ENCODE peak calls at places on chromosomes 7 and 10, in four cellular contexts. E is lung, S is activated B cell treated with CpG ODN at 0.5 μM for 24 hours, X is upper lobe of right lung. C is an unnamed sample.

GRCh38 chr10:73359492-73359891 is 828 bp upstream of the CFAP70 start:
- DNase-seq in E (no peak), S (no peak), X (no peak), C (no peak)

GRCh38 chr7:112410087-112410486 is 40.2 kb upstream of the IFRD1 start:
- DNase-seq in E (no peak), S (no peak), X (no peak), C (no peak)

GRCh38 chr7:121328508-121329459 is at the start of gene WNT16:
- DNase-seq in E (no peak), S (peak), X (no peak), C (no peak)

GRCh38 chr7:74002474-74003017 is 25.4 kb upstream of the ELN start:
- DNase-seq in E (no peak), S (no peak), X (peak), C (peak)

GRCh38 chr10:3229815-3230214 is 57.2 kb upstream of the PITRM1 start:
- DNase-seq in E (no peak), S (no peak), X (no peak), C (no peak)

GRCh38 chr7:1882451-1882850 is 212.4 kb downstream of the ELFN1 start:
- DNase-seq in E (no peak), S (no peak), X (no peak), C (no peak)

GRCh38 chr7:140678081-140678815 is 5.5 kb downstream of the ADCK2 start:
- DNase-seq in E (no peak), S (no peak), X (peak), C (peak)

GRCh38 chr7:128005117-128005516 is 26.1 kb downstream of the LRRC4 start:
- DNase-seq in E (no peak), S (peak), X (no peak), C (no peak)

GRCh38 chr10:109618748-109619147 is 304.6 kb downstream of the XPNPEP1 start:
- DNase-seq in E (no peak), S (no peak), X (no peak), C (no peak)

GRCh38 chr10:6236349-6237188 is 33.8 kb downstream of the PFKFB3 start:
- DNase-seq in E (no peak), S (no peak), X (peak), C (no peak)

GRCh38 chr7:44796034-44796503 is 412 bp upstream of the PPIA start:
- DNase-seq in E (no peak), S (no peak), X (no peak), C (no peak)

GRCh38 chr10:14131261-14131960 is 199.3 kb downstream of the FRMD4A start:
- DNase-seq in E (no peak), S (no peak), X (no peak), C (no peak)

GRCh38 chr7:32224276-32224675 is 154.1 kb upstream of the PDE1C start:
- DNase-seq in E (no peak), S (no peak), X (no peak), C (no peak)
- TF ChIP-seq CTCF in E (no peak), S (no peak), X (no peak), C (no peak)

GRCh38 chr10:33098966-33099663 is 141.1 kb upstream of the ITGB1 start:
- DNase-seq in E (no peak), S (no peak), X (no peak), C (no peak)
- TF ChIP-seq CTCF in E (no peak), S (no peak), X (no peak), C (no peak)

DNA sequence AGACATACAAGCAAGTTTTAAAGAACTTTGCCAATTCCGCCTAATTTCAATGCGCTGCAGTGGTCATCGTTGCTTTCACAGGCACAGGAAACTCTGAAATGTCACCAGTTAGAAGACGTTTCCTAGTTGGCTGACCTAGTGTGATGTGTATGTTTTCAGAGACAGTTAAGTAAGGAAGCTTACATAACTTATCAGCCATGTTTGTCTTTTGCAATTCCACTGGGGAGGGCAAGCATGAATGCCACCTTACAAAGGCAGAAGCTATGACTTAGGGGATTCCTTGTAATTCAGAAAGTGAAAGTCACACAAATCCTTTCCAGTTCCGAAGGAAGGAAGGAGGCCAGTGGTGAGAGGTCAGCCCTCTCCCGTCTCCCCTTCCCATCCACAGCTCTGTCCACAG is 15.0 kb upstream of the NPS start:
- DNase-seq in E (no peak), S (no peak), X (no peak), C (peak)
- TF ChIP-seq CTCF in E (no peak), S (no peak), X (no peak), C (no peak)

GRCh38 chr7:108018668-108019067 is 15.7 kb upstream of the LAMB1 start:
- DNase-seq in E (no peak), S (no peak), X (no peak), C (no peak)

GRCh38 chr7:108015740-108016139 is 12.8 kb upstream of the LAMB1 start:
- DNase-seq in E (no peak), S (no peak), X (no peak), C (no peak)

GRCh38 chr7:108017776-108018151 is 14.8 kb upstream of the LAMB1 start:
- DNase-seq in E (no peak), S (no peak), X (no peak), C (no peak)

GRCh38 chr7:108014747-108015682 is 12.1 kb upstream of the LAMB1 start:
- DNase-seq in E (no peak), S (no peak), X (no peak), C (no peak)

DNA sequence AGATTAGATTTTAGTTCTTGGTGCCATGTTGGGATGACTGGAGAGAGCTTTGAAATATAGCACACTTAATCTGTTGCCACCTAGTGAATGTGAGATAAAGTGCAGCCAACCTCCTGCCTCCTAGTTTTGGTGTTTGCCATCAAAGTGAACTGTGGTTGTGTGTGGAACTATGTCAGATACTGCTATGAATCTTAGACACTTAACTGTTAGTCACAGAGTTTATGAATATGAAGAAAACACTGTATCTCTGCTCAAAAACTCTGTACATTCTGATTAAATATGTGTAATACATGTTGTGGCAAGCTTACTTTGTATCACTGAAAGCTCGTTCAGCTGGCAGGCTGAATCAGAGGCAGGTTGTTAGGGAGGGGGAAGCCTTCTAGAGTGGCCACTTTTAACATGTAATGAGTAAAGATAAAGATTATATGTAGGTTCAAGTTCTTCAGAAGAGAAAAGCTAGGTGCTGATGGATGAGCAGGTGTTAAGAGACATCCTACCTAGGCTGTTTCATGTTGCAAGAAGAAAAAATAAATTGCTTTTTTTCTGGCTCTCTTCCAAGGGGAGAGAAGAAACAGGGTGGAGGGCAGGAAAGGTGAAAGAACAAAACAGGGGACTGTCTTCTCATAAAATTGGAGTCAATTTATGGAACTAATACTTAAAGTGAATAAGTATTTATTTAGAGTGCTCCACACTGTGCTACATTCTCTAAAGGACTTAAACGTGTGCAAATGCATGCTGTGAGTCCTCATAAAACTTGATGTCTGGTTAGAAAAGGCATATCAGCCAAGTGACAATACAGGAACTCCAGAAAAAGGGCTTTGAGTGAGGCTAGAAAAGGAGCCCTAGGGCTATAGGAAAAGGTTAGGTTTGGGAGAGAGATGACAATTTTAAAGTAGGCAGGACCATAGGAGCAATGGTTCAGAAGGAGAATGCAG is 14.1 kb upstream of the LAMB1 start:
- DNase-seq in E (no peak), S (no peak), X (no peak), C (no peak)
- TF ChIP-seq CTCF in E (no peak), S (no peak), X (peak), C (no peak)

GRCh38 chr7:115088938-115089337 is 167.0 kb downstream of the MDFIC start:
- DNase-seq in E (no peak), S (no peak), X (no peak), C (no peak)

GRCh38 chr7:115083935-115084334 is 162.0 kb downstream of the MDFIC start:
- DNase-seq in E (no peak), S (no peak), X (no peak), C (no peak)

GRCh38 chr7:115085421-115085820 is 163.5 kb downstream of the MDFIC start:
- DNase-seq in E (no peak), S (no peak), X (no peak), C (no peak)

GRCh38 chr7:115087437-115087836 is 165.5 kb downstream of the MDFIC start:
- DNase-seq in E (peak), S (no peak), X (no peak), C (no peak)

DNA sequence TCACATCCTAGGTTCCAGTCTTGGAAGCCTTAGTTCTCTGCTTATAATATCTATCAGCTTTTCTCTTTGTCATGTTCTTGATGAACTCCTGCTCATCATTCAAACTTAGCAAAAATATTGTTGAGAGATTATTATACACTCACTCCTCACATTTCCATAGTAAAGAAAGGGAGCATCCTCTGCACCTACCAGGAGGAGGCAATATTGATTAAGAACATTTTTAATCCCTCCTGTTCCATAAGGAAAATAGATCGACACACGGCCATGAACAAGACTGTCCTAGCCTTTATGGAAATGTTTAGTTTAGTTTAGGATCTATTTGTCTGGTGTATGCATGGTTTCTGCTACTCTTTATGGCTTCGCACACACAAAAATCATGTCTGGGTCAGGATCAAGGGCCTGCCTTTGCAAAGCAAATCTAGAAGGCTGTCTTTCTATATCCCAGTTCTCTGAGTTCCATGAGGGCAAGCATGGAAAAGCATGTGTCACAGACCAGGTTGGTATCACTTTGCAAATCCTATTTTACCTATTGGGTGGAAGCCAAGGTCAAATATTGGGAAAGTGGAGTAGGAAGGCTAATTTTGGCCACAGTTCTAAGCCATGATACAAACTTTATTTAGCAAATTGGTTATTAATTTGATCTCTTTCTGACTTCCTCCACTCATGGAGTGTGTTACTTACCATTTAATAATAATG is 164.4 kb downstream of the MDFIC start:
- DNase-seq in E (no peak), S (no peak), X (no peak), C (no peak)
- TF ChIP-seq CTCF in E (no peak), S (no peak), X (no peak), C (no peak)

DNA sequence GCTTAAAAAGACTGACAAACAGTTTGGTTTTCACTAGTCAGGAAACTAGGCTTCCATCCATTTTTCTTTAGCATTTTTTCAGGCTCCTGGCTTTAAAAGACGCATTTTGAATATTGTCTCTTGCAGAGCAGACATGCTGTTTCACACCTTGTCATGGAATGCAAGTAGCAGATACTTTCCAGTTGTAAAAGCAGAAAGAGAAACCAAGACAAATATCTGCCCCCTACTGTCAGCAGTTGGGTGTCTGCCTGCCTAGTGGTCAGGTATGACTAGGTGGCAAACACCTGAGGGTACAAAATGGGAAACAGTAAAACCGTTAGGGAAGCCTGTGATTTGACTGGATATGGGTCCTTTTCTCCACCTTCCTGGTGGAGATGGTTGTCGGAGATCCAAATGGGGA is 139.8 kb downstream of the CCDC71L start:
- DNase-seq in E (no peak), S (no peak), X (no peak), C (no peak)
- TF ChIP-seq CTCF in E (no peak), S (no peak), X (no peak), C (no peak)

GRCh38 chr10:88117869-88118632 is 254.6 kb downstream of the PTEN start:
- DNase-seq in E (no peak), S (no peak), X (no peak), C (peak)
- TF ChIP-seq CTCF in E (no peak), S (no peak), X (no peak), C (no peak)